ENCODE peak calls at places on chromosomes 13 and 19, in nine cellular contexts. I is mucosa of descending colon, T is heart left ventricle, C is fibroblast of mammary gland, S is adrenal gland, X is fibroblast of the aortic adventitia, Q is cardiac fibroblast, D is mammary epithelial cell, U is AG04450. F is an unnamed sample.
A peak's percentile ranks its signal among the peaks of the same experiment; 100 is the strongest.

GRCh38 chr19:49157445-49158224 is at the start of gene TRPM4:
- DNase-seq in I (peak; percentile 93), T (peak; percentile 95), C (peak; percentile 62), S (peak; percentile 89), X (peak; percentile 65), Q (peak; percentile 82), D (peak; percentile 82), U (no peak), F (no peak)

GRCh38 chr13:74230984-74231443 is 96.8 kb upstream of the KLF12 start:
- DNase-seq in I (no peak), T (no peak), C (no peak), S (no peak), X (no peak), Q (no peak), D (no peak), U (no peak), F (no peak)

GRCh38 chr19:5567971-5568407 is 236 bp upstream of the TINCR start:
- DNase-seq in I (no peak), T (no peak), C (no peak), S (no peak), X (no peak), Q (no peak), D (no peak), U (no peak), F (no peak)

GRCh38 chr13:80133631-80134083 is 207.3 kb downstream of the SPRY2 start:
- DNase-seq in I (no peak), T (no peak), C (peak; percentile 27), S (no peak), X (no peak), Q (peak; percentile 35), D (no peak), U (no peak), F (no peak)

GRCh38 chr13:99693812-99694211 is 192.5 kb downstream of the TM9SF2 start:
- DNase-seq in I (no peak), T (no peak), C (no peak), S (no peak), X (no peak), Q (no peak), D (no peak), U (no peak), F (no peak)

GRCh38 chr19:53112286-53112685 is 9.1 kb upstream of the ZNF160 start:
- DNase-seq in I (no peak), T (no peak), C (no peak), S (no peak), X (no peak), Q (no peak), D (peak; percentile 53), U (no peak), F (no peak)

GRCh38 chr19:10852098-10852800 is 4.0 kb downstream of the C19orf38 start:
- DNase-seq in I (no peak), T (peak; percentile 12), C (peak; percentile 49), S (no peak), X (peak; percentile 53), Q (peak; percentile 56), D (peak; percentile 46), U (peak; percentile 49), F (no peak)

GRCh38 chr19:3801412-3802096 is 15.4 kb upstream of the MATK start:
- DNase-seq in I (peak; percentile 77), T (peak; percentile 77), C (no peak), S (peak; percentile 19), X (peak; percentile 2), Q (peak; percentile 13), D (peak; percentile 24), U (no peak), F (no peak)

GRCh38 chr13:73717632-73718031 is 416.6 kb downstream of the KLF12 start:
- DNase-seq in I (no peak), T (no peak), C (no peak), S (no peak), X (peak; percentile 65), Q (peak; percentile 27), D (peak; percentile 90), U (no peak), F (no peak)

GRCh38 chr13:105047676-105048295 is 1487.7 kb downstream of the EFNB2 start:
- DNase-seq in I (no peak), T (no peak), C (no peak), S (no peak), X (no peak), Q (peak; percentile 6), D (no peak), U (no peak), F (no peak)

GRCh38 chr19:50330365-50331078 is 1.3 kb upstream of the KCNC3 start:
- DNase-seq in I (peak; percentile 92), T (peak; percentile 93), C (peak; percentile 26), S (peak; percentile 75), X (no peak), Q (peak; percentile 41), D (no peak), U (no peak), F (no peak)

GRCh38 chr13:93558637-93559036 is 332.0 kb downstream of the GPC6 start:
- DNase-seq in I (no peak), T (no peak), C (peak; percentile 15), S (no peak), X (no peak), Q (no peak), D (no peak), U (no peak), F (no peak)

GRCh38 chr13:27079421-27079958 is 92.1 kb downstream of the USP12 start:
- DNase-seq in I (no peak), T (no peak), C (peak; percentile 36), S (no peak), X (peak; percentile 55), Q (peak; percentile 73), D (peak; percentile 4), U (peak; percentile 7), F (no peak)

GRCh38 chr13:109315481-109315880 is 470.9 kb downstream of the IRS2 start:
- DNase-seq in I (no peak), T (no peak), C (no peak), S (no peak), X (no peak), Q (no peak), D (no peak), U (no peak), F (no peak)

GRCh38 chr13:42926555-42926954 is 65.5 kb downstream of the EPSTI1 start:
- DNase-seq in I (no peak), T (no peak), C (no peak), S (no peak), X (peak; percentile 9), Q (peak; percentile 52), D (no peak), U (no peak), F (no peak)

GRCh38 chr19:40412866-40413265 is 312 bp downstream of the PRX start:
- DNase-seq in I (no peak), T (no peak), C (no peak), S (no peak), X (no peak), Q (no peak), D (no peak), U (no peak), F (no peak)
- TF ChIP-seq CTCF in I (no peak), T (no peak), C (no peak), S (no peak), X (no peak), Q (no peak), D (no peak), U (no peak), F (no peak)

DNA sequence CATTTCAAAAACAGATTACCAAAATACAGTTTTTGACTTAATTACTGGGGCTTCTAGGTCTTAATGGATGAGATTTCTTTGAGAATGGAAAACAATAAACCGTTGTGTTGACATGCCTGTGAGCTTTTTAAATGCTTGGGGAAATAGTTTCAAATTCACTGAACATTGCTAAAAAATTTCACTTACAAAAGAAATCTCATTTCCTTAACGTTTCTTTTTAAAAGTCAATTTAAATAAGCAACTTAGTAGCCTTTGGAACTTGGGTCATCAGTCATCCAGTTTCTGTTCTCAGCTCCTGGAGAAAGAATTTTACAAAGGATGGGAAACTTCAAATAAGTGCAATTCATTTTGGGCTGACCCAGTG is 4.4 kb downstream of the ZC3H4 start:
- DNase-seq in I (no peak), T (no peak), C (no peak), S (no peak), X (no peak), Q (no peak), D (no peak), U (no peak), F (no peak)
- H3K4me3 ChIP-seq in I (no peak overlapping the region), T (no peak overlapping the region), C (peak overlapping the region; percentile 83), S (no peak overlapping the region), X (peak overlapping the region; percentile 94), Q (no peak overlapping the region), D (peak overlapping the region; percentile 2), U (peak overlapping the region; percentile 10), F (peak overlapping the region; percentile 96)

GRCh38 chr19:33143897-33144405 is 12.0 kb downstream of the WDR88 start:
- DNase-seq in I (peak; percentile 61), T (peak; percentile 79), C (peak; percentile 64), S (peak; percentile 67), X (peak; percentile 72), Q (peak; percentile 56), D (peak; percentile 25), U (peak; percentile 6), F (no peak)

GRCh38 chr19:33133438-33134031 is 1.6 kb downstream of the WDR88 start:
- DNase-seq in I (no peak), T (no peak), C (peak; percentile 36), S (peak; percentile 81), X (peak; percentile 10), Q (peak; percentile 25), D (no peak), U (no peak), F (no peak)

GRCh38 chr19:33134571-33135041 is 2.7 kb downstream of the WDR88 start:
- DNase-seq in I (no peak), T (no peak), C (no peak), S (no peak), X (no peak), Q (no peak), D (no peak), U (no peak), F (no peak)

DNA sequence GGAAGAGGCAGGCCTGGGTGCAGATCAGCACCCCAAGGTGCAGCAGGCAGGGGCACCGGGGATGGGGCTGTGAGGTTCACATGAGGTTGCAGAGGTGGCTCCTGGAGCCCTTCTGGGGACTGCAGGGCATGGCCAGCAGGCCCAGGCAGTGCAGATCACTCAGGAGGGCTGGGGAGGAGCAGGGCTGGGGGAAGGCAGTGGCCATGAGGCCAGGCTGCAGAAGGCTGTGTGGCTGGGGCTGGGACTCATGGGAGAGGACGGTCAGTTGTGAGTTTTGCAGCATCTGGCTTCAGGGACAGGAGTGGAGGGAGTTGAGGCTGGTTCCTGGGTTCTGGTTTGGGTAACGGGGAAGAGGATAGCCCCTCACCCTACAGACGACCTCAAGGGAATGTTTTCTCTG is 7.3 kb downstream of the WDR88 start:
- DNase-seq in I (no peak), T (no peak), C (no peak), S (no peak), X (no peak), Q (no peak), D (no peak), U (no peak), F (no peak)
- TF ChIP-seq CTCF in I (no peak), T (no peak), C (no peak), S (no peak), X (no peak), Q (no peak), D (no peak), U (no peak), F (no peak)

GRCh38 chr19:41535029-41535622 is 40.8 kb upstream of the CEACAM21 start:
- DNase-seq in I (no peak), T (no peak), C (no peak), S (no peak), X (no peak), Q (no peak), D (peak; percentile 5), U (no peak), F (peak; percentile 84)
- H3K4me3 ChIP-seq in I (no peak overlapping the region), T (no peak overlapping the region), C (no peak overlapping the region), S (no peak overlapping the region), X (no peak overlapping the region), Q (no peak overlapping the region), D (no peak overlapping the region), U (no peak overlapping the region), F (peak overlapping the region; percentile 49)